ENCODE peak calls at places on chromosomes 16 and 17, in five cellular contexts. G, X, D, K and B are unnamed samples.
A peak's percentile ranks its signal among the peaks of the same experiment; 100 is the strongest.

GRCh38 chr17:8398980-8399379 is 1.4 kb upstream of the RNF222 start:
- DNase-seq in X (no peak), G (no peak), K (no peak), D (no peak), B (no peak)

GRCh38 chr17:74736423-74737298 is at the start of gene RAB37:
- DNase-seq in K (peak; percentile 62), D (no peak), X (peak; percentile 40), G (no peak), B (no peak)

GRCh38 chr17:15909481-15909991 is 35.4 kb upstream of the ADORA2B start:
- DNase-seq in X (peak; percentile 33), K (peak; percentile 31), G (no peak), D (no peak), B (no peak)

GRCh38 chr17:74846621-74847020 is 13.1 kb downstream of the GRIN2C start:
- DNase-seq in D (no peak), X (no peak), G (no peak), K (no peak), B (no peak)

GRCh38 chr16:52051773-52052172 is 495.2 kb downstream of the TOX3 start:
- DNase-seq in X (no peak), K (no peak), G (no peak), D (no peak), B (no peak)

GRCh38 chr16:9091867-9092281 is 430 bp downstream of the HAPSTR1 start:
- DNase-seq in K (no peak), D (peak; percentile 58), G (no peak), X (peak; percentile 77), B (peak; percentile 29)

GRCh38 chr16:77551352-77551751 is 116.5 kb upstream of the ADAMTS18 start:
- DNase-seq in X (peak; percentile 52), G (no peak), D (no peak), K (no peak), B (no peak)

GRCh38 chr16:78915916-78916315 is 684.6 kb downstream of the MAF start:
- DNase-seq in K (no peak), D (no peak), G (no peak), X (no peak), B (no peak)

GRCh38 chr16:46884513-46885293 is 541 bp downstream of the GPT2 start:
- DNase-seq in X (peak; percentile 54), D (peak; percentile 36), G (no peak), K (no peak), B (no peak)

GRCh38 chr17:80187493-80187892 is 17.7 kb downstream of the CARD14 start:
- DNase-seq in X (peak; percentile 77), G (no peak), K (peak; percentile 72), D (peak; percentile 45), B (peak; percentile 53)

GRCh38 chr16:46549477-46549876 is 71.7 kb downstream of the SHCBP1 start:
- DNase-seq in D (no peak), G (no peak), X (no peak), K (no peak), B (no peak)

GRCh38 chr16:74774223-74775139 is at the start of gene FA2H:
- DNase-seq in G (peak; percentile 33), D (peak; percentile 85), X (peak; percentile 24), K (peak; percentile 61), B (peak; percentile 10)

GRCh38 chr17:65137076-65137935 is at the start of gene RGS9:
- DNase-seq in G (peak; percentile 32), D (peak; percentile 65), X (peak; percentile 78), K (peak; percentile 88), B (peak; percentile 70)

GRCh38 chr16:31108035-31108793 is at the start of gene BCKDK:
- DNase-seq in D (peak; percentile 57), X (peak; percentile 90), G (no peak), K (peak; percentile 85), B (peak; percentile 52)

GRCh38 chr16:88570691-88571092 is 489 bp downstream of the ZC3H18 start:
- DNase-seq in D (peak; percentile 33), X (peak; percentile 62), K (peak; percentile 31), G (no peak), B (no peak)

GRCh38 chr16:51129105-51129504 is 22.0 kb downstream of the SALL1 start:
- DNase-seq in K (no peak), X (peak; percentile 35), G (no peak), D (no peak), B (no peak)

GRCh38 chr17:2309338-2310143 is 5.8 kb downstream of the SRR start:
- DNase-seq in X (peak; percentile 8), D (no peak), G (no peak), K (no peak), B (no peak)

GRCh38 chr16:56657555-56658430 is at the start of gene MT1F:
- DNase-seq in G (peak; percentile 53), K (peak; percentile 73), X (peak; percentile 64), D (peak; percentile 89), B (peak; percentile 34)

GRCh38 chr16:22386976-22387375 is 12.6 kb upstream of the CDR2 start:
- DNase-seq in X (peak; percentile 88), G (no peak), K (no peak), D (no peak), B (no peak)

DNA sequence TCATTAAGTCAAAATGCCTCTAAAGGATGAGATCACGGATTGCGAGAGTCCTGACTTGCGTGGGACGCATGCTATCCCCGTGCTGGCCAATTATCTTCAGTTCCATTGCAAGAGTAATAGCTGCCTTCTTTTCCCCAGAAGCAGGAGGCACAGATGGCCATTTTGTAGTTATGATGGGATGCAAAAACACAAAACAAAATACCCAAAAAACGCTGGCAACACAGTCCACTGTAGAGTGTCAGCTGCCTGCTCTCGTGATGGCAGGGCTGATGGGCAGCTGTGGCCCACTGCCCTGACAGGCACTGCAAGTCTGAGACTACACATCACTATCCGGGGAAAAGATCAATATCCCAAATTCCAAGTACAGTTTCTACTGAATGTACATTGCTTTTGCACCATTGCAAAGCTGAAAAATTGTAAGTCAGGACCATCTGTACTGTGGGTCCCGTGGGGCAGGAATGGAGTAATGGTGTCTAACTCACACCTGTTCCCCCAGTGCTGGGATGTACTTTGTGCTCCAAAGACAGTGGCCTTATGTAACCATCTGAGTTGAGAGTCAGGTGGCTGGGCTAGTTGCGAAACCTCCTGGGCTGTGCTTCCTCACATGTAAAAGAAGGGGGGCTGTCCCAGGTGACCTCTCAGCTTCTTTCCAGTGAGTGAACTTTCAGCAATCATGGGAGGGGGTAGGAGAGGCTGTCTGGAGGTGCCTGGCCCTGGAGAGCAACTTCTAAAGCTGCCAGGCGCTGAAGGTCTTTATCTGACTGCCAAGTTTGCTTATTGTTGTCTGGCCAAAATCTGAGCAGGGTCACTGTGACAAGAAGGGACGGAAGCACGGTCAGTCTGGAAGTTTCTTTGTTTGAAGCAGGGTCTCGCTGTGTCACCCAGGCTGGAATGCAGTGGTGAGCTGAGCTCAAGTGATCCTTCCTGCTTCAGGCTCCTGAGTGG is 4.7 kb downstream of the SLC47A1 start:
- DNase-seq in D (no peak), K (no peak), X (no peak), G (no peak), B (peak; percentile 93)
- H3K4me3 ChIP-seq in D (no peak overlapping the region), K (no peak overlapping the region), X (no peak overlapping the region), G (no peak overlapping the region), B (no peak overlapping the region)

DNA sequence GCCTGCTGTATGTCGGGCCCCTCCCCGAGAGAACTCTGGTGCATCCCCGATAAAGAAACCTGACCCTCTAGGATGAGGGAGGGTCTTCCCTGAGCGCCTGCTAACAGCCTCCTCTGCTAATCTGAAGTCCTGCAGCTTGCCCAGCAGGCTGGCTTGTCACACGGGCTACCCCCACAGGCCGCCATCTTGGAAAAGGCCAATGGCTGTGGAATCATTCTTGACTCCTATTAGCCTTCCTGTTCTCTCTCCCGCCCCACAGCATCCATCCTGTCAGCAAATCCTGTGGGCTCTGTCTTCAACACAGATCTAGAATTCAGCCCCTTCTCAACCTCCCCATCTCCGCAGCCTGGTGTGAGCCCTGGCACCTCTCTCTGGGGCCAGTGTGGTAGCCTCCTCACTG is 12.0 kb downstream of the IL4R start:
- DNase-seq in G (no peak), K (no peak), X (no peak), D (no peak), B (no peak)
- H3K27ac ChIP-seq in G (peak overlapping the region; percentile 94), K (peak overlapping the region; percentile 85), X (peak overlapping the region; percentile 99), D (peak overlapping the region; percentile 92), B (peak overlapping the region; percentile 79)

GRCh38 chr17:22464041-22464440 is 771.7 kb downstream of the KCNJ18 start:
- DNase-seq in X (no peak), K (no peak), D (no peak), G (no peak), B (no peak)
- H3K9me3 ChIP-seq in X (no peaks in the 10 kb centered on the region), K (no peaks in the 10 kb centered on the region), D (peaks cover 41% of the 10 kb centered on the region), G (peaks cover 8% of the 10 kb centered on the region), B (no peaks in the 10 kb centered on the region)

DNA sequence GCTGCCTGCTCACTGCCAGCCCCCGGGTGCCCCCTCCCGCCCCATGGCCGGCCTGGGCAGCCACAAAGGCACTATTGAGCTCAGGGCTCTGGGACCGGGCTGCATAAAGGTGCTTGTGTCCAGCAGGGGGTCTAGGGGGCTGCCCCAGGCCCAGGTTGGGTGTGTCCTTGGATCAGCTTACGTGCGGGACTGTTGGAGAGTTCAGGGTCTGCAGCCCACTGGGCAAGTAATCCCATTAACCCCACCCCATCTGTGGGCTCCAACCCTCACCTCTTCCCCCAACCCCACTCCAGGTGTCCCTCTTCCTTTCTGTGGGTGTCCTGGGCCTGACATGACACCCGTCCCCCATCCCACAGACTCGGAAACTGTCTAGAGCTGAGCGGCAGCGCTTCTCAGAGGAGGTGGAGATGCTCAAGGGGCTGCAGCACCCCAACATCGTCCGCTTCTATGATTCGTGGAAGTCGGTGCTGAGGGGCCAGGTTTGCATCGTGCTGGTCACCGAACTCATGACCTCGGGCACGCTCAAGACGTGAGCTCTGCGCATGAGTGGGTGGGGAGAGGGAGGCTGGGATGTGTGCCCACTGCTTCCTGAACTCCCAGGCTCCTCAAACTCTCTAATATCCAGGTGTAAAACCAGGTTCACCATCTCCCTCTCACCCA is 2.1 kb downstream of the WNK4 start:
- DNase-seq in X (no peak), D (no peak), K (no peak), G (no peak), B (no peak)
- H3K4me3 ChIP-seq in X (peak overlapping the region; percentile 85), D (no peak overlapping the region), K (no peak overlapping the region), G (no peak overlapping the region), B (no peak overlapping the region)

DNA sequence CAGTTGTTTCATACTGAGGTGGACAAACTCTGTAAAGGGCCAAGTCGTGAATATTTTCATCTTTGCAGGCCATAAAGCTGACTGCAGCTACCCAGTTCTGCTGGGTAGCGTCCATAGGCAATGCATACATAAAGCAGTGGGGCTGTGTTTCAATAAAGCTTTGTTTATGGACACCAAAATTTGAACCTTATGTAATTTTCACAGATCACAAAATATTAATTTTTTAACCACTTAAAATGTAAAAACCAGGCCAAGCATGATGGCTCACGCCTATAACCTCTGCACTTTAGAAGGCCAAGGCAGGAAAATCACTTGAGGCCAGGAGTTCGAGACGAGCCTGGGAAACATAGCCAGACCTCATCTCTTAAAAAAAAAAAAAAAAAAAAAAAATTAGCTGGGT is 148.0 kb downstream of the CCDC182 start:
- DNase-seq in X (no peak), G (no peak), D (no peak), K (no peak), B (no peak)
- H3K27ac ChIP-seq in X (no peak overlapping the region), G (no peak overlapping the region), D (no peak overlapping the region), K (no peak overlapping the region), B (peak overlapping the region; percentile 37)

DNA sequence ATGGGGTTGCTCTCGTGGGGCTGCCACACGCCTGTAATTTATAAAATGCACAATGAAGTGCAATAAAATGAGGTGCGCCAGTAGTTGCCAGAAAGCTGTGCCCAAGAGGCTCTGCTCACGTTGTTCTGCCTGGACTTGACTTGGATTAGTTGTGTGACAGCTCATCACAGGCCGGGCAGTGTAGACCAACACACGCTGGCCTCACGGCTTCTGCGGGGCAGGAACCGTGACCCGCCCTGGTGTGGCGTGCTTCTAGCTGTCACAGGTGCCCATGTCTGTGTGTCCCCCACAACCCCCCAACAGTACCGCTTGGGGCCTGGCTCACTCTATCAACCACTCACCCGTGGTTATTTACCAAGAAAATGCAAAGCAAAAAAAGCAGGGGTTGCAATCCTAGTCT is 112.2 kb upstream of the ZNF750 start:
- DNase-seq in X (no peak), G (no peak), D (no peak), K (no peak), B (no peak)
- H3K9me3 ChIP-seq in X (no peaks in the 10 kb centered on the region), G (peaks cover 9% of the 10 kb centered on the region), D (peaks cover 50% of the 10 kb centered on the region), K (peaks cover 3% of the 10 kb centered on the region), B (no peaks in the 10 kb centered on the region)